ENCODE peak calls at places on chromosomes 16 and 17, in four cellular contexts. M is aorta, J is heart right ventricle, O is right cardiac atrium. K is an unnamed sample.

GRCh38 chr17:744937-745336 is 7.1 kb downstream of the GEMIN4 start:
- ATAC-seq in M (no peak), J (no peak), O (no peak), K (no peak)

GRCh38 chr17:60106377-60107059 is 27.8 kb upstream of the HEATR6 start:
- ATAC-seq in M (no peak), J (no peak), O (no peak), K (no peak)

GRCh38 chr17:47252766-47253512 is 688 bp upstream of the ITGB3 start:
- ATAC-seq in M (no peak), J (no peak), O (no peak), K (no peak)

GRCh38 chr17:888998-889401 is 90.6 kb downstream of the NXN start:
- ATAC-seq in M (no peak), J (no peak), O (no peak), K (no peak)

GRCh38 chr17:4072487-4073157 is 70.2 kb downstream of the ZZEF1 start:
- ATAC-seq in M (no peak), J (no peak), O (no peak), K (no peak)

GRCh38 chr17:81386141-81386645 is 9.1 kb upstream of the BAHCC1 start:
- ATAC-seq in M (peak; percentile 2), J (peak; percentile 17), O (no peak), K (no peak)

GRCh38 chr17:70658324-70658723 is 489.0 kb downstream of the KCNJ2 start:
- ATAC-seq in M (no peak), J (no peak), O (no peak), K (no peak)

GRCh38 chr17:50637829-50638571 is 3.3 kb downstream of the ABCC3 start:
- ATAC-seq in M (no peak), J (no peak), O (no peak), K (no peak)

GRCh38 chr16:50384500-50385122 is 15.8 kb upstream of the BRD7 start:
- ATAC-seq in M (no peak), J (no peak), O (no peak), K (no peak)

GRCh38 chr17:2644971-2645370 is 51.5 kb downstream of the PAFAH1B1 start:
- ATAC-seq in M (no peak), J (no peak), O (no peak), K (no peak)

GRCh38 chr17:17824119-17824779 is 12.5 kb downstream of the SREBF1 start:
- ATAC-seq in M (peak; percentile 6), J (peak; percentile 13), O (peak; percentile 9), K (no peak)

GRCh38 chr17:2222901-2223616 is 80.5 kb downstream of the SMG6 start:
- ATAC-seq in M (peak; percentile 86), J (peak; percentile 93), O (peak; percentile 97), K (peak; percentile 94)

GRCh38 chr17:45820052-45820780 is 24.5 kb upstream of the SPPL2C start:
- ATAC-seq in M (no peak), J (no peak), O (no peak), K (no peak)

GRCh38 chr17:63819585-63820537 is 7.4 kb upstream of the PSMC5 start:
- ATAC-seq in M (no peak), J (peak; percentile 53), O (peak; percentile 27), K (no peak)

GRCh38 chr17:55859518-55859917 is 108.7 kb downstream of the PCTP start:
- ATAC-seq in M (no peak), J (no peak), O (peak; percentile 60), K (no peak)

GRCh38 chr16:28935924-28936783 is 4.4 kb downstream of the CD19 start:
- ATAC-seq in M (peak; percentile 94), J (peak; percentile 97), O (peak; percentile 96), K (peak; percentile 93)

GRCh38 chr16:84983308-84983707 is 28.0 kb downstream of the ZDHHC7 start:
- ATAC-seq in M (no peak), J (peak; percentile 62), O (peak; percentile 48), K (no peak)

GRCh38 chr16:11020388-11020787 is 76.0 kb downstream of the CLEC16A start:
- ATAC-seq in M (peak; percentile 58), J (no peak), O (no peak), K (no peak)

GRCh38 chr17:57881783-57882291 is 32.0 kb upstream of the MRPS23 start:
- ATAC-seq in M (peak; percentile 53), J (peak; percentile 40), O (peak; percentile 45), K (peak; percentile 39)

GRCh38 chr17:9763643-9764042 is 27.7 kb downstream of the DHRS7C start:
- ATAC-seq in M (no peak), J (no peak), O (no peak), K (peak; percentile 63)

GRCh38 chr17:73071387-73071999 is 21.0 kb downstream of the SLC39A11 start:
- ATAC-seq in M (no peak), J (no peak), O (no peak), K (peak; percentile 39)

GRCh38 chr16:15961557-15962205 is 12.3 kb downstream of the ABCC1 start:
- ATAC-seq in M (no peak), J (no peak), O (no peak), K (no peak)

GRCh38 chr17:64747938-64748540 is 85.9 kb upstream of the SMURF2 start:
- ATAC-seq in M (peak; percentile 67), J (peak; percentile 60), O (peak; percentile 76), K (peak; percentile 53)

GRCh38 chr16:84366208-84366607 is 2.1 kb upstream of the ATP2C2 start:
- ATAC-seq in M (no peak), J (no peak), O (no peak), K (no peak)

GRCh38 chr17:49390548-49391324 is 23.9 kb downstream of the PHB1 start:
- ATAC-seq in M (no peak), J (peak; percentile 61), O (peak; percentile 44), K (no peak)

GRCh38 chr17:80317706-80317980 is 57.0 kb downstream of the RNF213 start:
- ATAC-seq in M (no peak), J (no peak), O (no peak), K (no peak)

DNA sequence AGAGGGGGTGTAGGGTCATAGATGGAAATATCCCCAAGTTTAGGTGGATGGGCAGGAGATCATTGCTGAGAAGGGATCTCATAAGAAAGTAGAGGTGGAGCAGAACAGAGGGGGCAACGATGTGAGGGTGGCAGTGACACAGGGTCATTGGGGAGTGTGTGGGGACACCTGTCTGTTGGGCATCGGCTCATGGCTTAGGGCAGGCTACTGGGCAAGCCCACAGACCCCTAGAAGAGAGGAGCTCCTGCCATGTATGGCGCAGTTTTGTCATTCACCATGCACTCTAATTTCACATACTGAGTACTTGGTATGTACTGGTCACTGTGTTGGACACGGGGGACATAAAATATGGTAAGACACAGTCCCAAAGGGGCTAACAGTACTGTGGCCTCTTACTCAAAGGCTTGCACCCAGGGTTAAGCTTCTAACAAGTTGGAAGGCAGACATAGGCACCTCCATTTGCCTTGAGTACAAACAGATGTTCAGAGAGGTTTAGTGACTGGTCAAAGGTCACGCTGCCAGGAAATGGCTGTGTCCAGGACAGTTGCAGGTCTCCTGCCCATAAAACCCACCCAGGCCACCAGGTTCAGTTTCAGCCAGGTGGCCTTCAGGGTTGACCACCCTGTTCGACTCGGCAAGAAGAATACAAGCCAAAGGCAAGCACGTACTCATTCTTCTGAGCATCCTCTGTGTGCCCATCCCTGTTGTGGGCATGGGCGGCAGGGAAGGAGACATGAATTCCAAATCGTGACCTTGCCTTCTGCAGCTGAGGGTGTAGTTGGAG is 580.2 kb downstream of the KCNJ18 start:
- ATAC-seq in M (no peak), J (no peak), O (no peak), K (no peak)
- H3K9me3 ChIP-seq in M (peaks cover 3% of the 10 kb centered on the region), J (no peaks in the 10 kb centered on the region), O (no peaks in the 10 kb centered on the region), K (no peaks in the 10 kb centered on the region)

GRCh38 chr16:31537362-31537921 is 9.7 kb downstream of the AHSP start:
- ATAC-seq in M (no peak), J (no peak), O (peak; percentile 72), K (no peak)

GRCh38 chr16:31535737-31536136 is 8.0 kb downstream of the AHSP start:
- ATAC-seq in M (no peak), J (no peak), O (no peak), K (no peak)

GRCh38 chr16:31542763-31543162 is 15.1 kb downstream of the AHSP start:
- ATAC-seq in M (no peak), J (no peak), O (no peak), K (no peak)

GRCh38 chr16:31536804-31537361 is 9.2 kb downstream of the AHSP start:
- ATAC-seq in M (no peak), J (no peak), O (no peak), K (no peak)

GRCh38 chr16:31538199-31538598 is 10.5 kb downstream of the AHSP start:
- ATAC-seq in M (no peak), J (no peak), O (no peak), K (no peak)
- H3K9me3 ChIP-seq in M (peaks cover 2% of the 10 kb centered on the region), J (no peaks in the 10 kb centered on the region), O (peaks cover 2% of the 10 kb centered on the region), K (no peaks in the 10 kb centered on the region)

DNA sequence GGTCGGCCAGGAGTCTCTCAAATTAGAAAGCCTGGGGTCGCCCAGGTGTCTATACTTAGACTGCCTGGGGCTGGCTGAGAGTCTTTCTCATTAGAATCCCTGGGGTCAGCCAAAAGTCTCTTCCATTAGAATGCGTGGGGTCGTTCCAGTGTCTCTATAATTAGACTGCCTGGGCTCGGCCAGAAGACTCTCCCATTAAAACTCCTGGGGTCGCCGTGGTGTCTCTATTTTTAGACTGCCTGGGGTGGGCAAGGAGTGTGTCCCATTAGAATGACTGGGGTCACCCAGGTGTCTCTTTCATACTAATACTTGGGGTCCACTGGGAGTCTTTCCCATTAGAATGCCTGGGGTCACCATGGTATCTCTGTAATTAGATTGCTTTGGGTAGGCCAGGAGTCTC is 2227.7 kb downstream of the TP53TG3F start:
- ATAC-seq in M (no peak), J (no peak), O (no peak), K (no peak)
- H3K9me3 ChIP-seq in M (no peaks in the 10 kb centered on the region), J (peaks cover 14% of the 10 kb centered on the region), O (no peaks in the 10 kb centered on the region), K (peaks cover 63% of the 10 kb centered on the region)

GRCh38 chr16:68695575-68695974 is 41.5 kb upstream of the CDH1 start:
- ATAC-seq in M (no peak), J (no peak), O (no peak), K (no peak)

GRCh38 chr16:68686905-68687304 is 41.8 kb downstream of the CDH3 start:
- ATAC-seq in M (no peak), J (no peak), O (no peak), K (no peak)

GRCh38 chr16:68685685-68686478 is 40.8 kb downstream of the CDH3 start:
- ATAC-seq in M (no peak), J (no peak), O (no peak), K (no peak)

GRCh38 chr16:68689921-68690320 is 44.8 kb downstream of the CDH3 start:
- ATAC-seq in M (no peak), J (no peak), O (no peak), K (no peak)
- H3K9me3 ChIP-seq in M (no peaks in the 10 kb centered on the region), J (no peaks in the 10 kb centered on the region), O (no peaks in the 10 kb centered on the region), K (no peaks in the 10 kb centered on the region)

GRCh38 chr17:68591583-68591982 is 9.6 kb downstream of the FAM20A start:
- ATAC-seq in M (no peak), J (no peak), O (peak; percentile 20), K (no peak)
- H3K9me3 ChIP-seq in M (peaks cover 5% of the 10 kb centered on the region), J (no peaks in the 10 kb centered on the region), O (no peaks in the 10 kb centered on the region), K (peaks cover 12% of the 10 kb centered on the region)

DNA sequence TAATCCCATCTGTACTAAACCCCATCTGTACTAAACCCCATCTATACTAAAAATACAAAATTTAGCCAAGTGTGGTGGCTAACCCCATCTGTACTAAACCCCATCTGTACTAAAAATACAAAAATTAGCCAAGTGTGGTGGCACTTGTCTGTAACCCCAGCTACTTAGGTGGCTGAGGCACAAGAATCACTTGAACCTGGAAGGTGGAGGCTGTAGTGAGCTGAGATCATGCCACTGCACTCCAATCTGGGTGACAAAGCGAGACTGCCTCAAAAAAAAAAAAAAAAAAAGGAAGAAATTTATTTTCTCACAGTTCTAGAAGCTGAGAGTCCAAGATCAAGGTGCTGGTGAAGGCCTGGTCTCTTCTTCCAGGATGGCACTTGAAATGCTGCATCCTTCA is 12.1 kb downstream of the ZFP1 start:
- ATAC-seq in M (no peak), J (no peak), O (no peak), K (no peak)
- H3K9me3 ChIP-seq in M (no peaks in the 10 kb centered on the region), J (no peaks in the 10 kb centered on the region), O (no peaks in the 10 kb centered on the region), K (no peaks in the 10 kb centered on the region)

K was measured in gastroesophageal sphincter.